ENCODE peak calls at places on chromosome 20, in seven cellular contexts. N is tibial artery, G is transverse colon, X is stomach, Y is kidney epithelial cell, Q is Panc1, O is HFF-Myc. T is an unnamed sample.

GRCh38 chr20:21918398-21918797 is 212.9 kb downstream of the PAX1 start:
- DNase-seq in Q (no peak), O (no peak), G (no peak), X (no peak), N (no peak), Y (no peak), T (no peak)

GRCh38 chr20:41978875-41979274 is 360.7 kb upstream of the CHD6 start:
- DNase-seq in X (no peak), O (no peak), N (no peak), Y (no peak), Q (no peak), G (no peak), T (no peak)

GRCh38 chr20:39106791-39107190 is 144.6 kb downstream of the DHX35 start:
- DNase-seq in O (no peak), Y (no peak), X (no peak), Q (no peak), G (no peak), N (no peak), T (no peak)

GRCh38 chr20:58833921-58834320 is 16.8 kb downstream of the GNAS-AS1 start:
- DNase-seq in O (no peak), Y (no peak), Q (no peak), N (no peak), G (no peak), X (no peak), T (no peak)

GRCh38 chr20:53656653-53657288 is 63.1 kb upstream of the ZNF217 start:
- DNase-seq in Q (no peak), G (no peak), X (no peak), N (no peak), O (no peak), Y (no peak), T (no peak)

GRCh38 chr20:43955244-43956191 is 40.9 kb downstream of the TOX2 start:
- DNase-seq in X (no peak), O (peak), Y (peak), G (no peak), N (no peak), Q (peak), T (peak)

GRCh38 chr20:33291830-33292355 is 8.9 kb downstream of the BPIFB1 start:
- DNase-seq in O (no peak), X (peak), G (peak), Q (peak), Y (no peak), N (no peak), T (no peak)

GRCh38 chr20:20824924-20825584 is 112.6 kb upstream of the RALGAPA2 start:
- DNase-seq in Q (no peak), Y (no peak), X (peak), O (no peak), N (peak), G (peak), T (no peak)

GRCh38 chr20:14142171-14142570 is 146.9 kb downstream of the MACROD2 start:
- DNase-seq in G (peak), X (peak), O (peak), Y (peak), N (no peak), Q (peak), T (peak)
- TF ChIP-seq CTCF in G (peak), X (peak), O (peak), Y (peak), N (no peak), Q (peak), T (peak)

GRCh38 chr20:34922654-34923381 is 32.8 kb downstream of the GSS start:
- DNase-seq in O (no peak), Q (peak), X (peak), G (no peak), Y (peak), N (no peak), T (peak)

GRCh38 chr20:34923414-34923813 is 32.2 kb downstream of the GSS start:
- DNase-seq in Q (no peak), G (no peak), N (no peak), O (no peak), Y (no peak), X (no peak), T (no peak)

GRCh38 chr20:34916774-34917354 is 38.7 kb downstream of the GSS start:
- DNase-seq in Q (no peak), Y (no peak), O (no peak), X (no peak), G (peak), N (no peak), T (no peak)

GRCh38 chr20:34921436-34921835 is 34.2 kb downstream of the GSS start:
- DNase-seq in G (no peak), Q (no peak), Y (no peak), N (no peak), O (no peak), X (no peak), T (no peak)

DNA sequence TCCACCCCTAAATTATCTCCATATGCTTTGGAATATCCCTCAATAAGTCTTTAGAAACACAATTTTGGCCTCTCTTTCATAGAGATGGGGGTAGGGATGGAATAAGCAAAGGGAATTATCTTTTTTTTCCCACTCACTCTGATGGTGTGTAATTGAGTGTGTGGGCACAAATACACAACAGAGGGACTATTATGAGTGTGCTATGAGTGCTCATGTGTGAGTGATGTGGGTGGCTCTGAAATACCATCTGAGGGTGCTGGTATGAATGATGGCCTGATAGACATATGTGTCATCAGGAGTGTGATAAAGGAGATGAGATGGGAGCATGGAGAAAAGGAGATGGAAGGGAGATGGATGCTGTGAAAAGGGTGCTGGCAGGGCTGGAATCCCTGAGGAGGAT is 35.6 kb downstream of the GSS start:
- DNase-seq in Q (no peak), Y (no peak), X (no peak), O (no peak), G (no peak), N (no peak), T (no peak)
- H3K4me3 ChIP-seq in Q (no peak), Y (no peak), X (no peak), O (no peak), G (no peak), N (no peak), T (no peak)

GRCh38 chr20:49548371-49548947 is 19.5 kb downstream of the PTGIS start:
- DNase-seq in Y (no peak), O (no peak), N (no peak), G (no peak), X (no peak), Q (no peak), T (no peak)

GRCh38 chr20:49543858-49544437 is 24.0 kb downstream of the PTGIS start:
- DNase-seq in Q (no peak), G (no peak), N (no peak), X (no peak), O (no peak), Y (no peak), T (no peak)

GRCh38 chr20:49543071-49543857 is 24.7 kb downstream of the PTGIS start:
- DNase-seq in Y (no peak), G (no peak), Q (no peak), N (no peak), X (no peak), O (no peak), T (no peak)

GRCh38 chr20:49544535-49544934 is 23.4 kb downstream of the PTGIS start:
- DNase-seq in Y (no peak), O (no peak), X (no peak), Q (no peak), G (no peak), N (no peak), T (no peak)

GRCh38 chr20:49545572-49545971 is 22.4 kb downstream of the PTGIS start:
- DNase-seq in Y (no peak), N (no peak), O (no peak), G (no peak), X (no peak), Q (no peak), T (no peak)
- TF ChIP-seq CTCF in Y (peak), N (no peak), O (peak), G (no peak), X (no peak), Q (peak), T (peak)

GRCh38 chr20:62219992-62220665 is at the start of gene HRH3:
- DNase-seq in G (peak), O (no peak), N (no peak), Y (no peak), X (peak), Q (no peak), T (no peak)
- H3K4me3 ChIP-seq in G (peak), O (no peak), N (peak), Y (no peak), X (peak), Q (peak), T (peak)

DNA sequence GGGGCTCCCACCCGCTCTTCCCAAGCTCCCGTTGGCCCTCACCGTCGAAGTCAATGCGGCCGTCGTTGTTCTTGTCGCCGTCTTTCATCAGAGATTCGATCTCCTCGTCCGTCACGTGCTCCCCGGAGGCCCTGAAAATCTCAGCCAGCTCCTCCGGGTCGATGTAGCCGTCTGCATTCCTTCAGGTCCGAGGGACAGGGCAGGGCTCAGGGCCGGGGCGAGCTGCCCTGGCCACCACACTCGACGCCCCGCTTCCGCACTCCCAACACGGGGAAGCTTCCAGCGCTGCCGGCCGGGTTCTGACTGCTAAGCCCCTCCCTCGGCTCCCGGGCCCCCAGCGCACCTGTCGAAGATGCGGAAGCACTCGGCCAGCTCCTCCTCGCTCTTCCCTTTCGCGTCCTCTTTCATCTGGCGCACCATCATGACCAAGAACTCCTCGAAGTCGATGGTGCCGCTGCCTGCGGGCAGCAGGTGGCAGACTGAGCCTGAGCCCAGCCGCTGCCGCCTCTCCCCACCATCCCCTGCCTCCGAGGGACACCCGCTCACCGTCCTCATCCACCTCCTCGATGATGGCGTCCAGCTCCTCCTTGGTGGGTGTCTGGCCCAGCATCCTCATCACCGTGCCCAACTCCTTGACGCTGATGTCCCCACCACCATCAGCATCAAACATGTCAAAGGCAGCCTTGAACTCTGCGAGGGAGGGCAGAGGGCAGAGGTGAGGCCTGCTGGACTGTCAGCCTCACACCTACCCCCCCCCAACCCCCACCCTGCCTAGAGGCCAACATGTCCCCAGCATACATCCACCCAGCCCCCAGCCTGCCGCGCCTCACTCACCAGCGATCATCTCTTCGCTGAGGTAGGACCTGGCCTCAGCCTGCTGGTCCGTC is 2.9 kb downstream of the TNNC2 start:
- DNase-seq in Y (no peak), O (no peak), G (peak), N (peak), Q (no peak), X (peak), T (no peak)
- TF ChIP-seq CTCF in Y (peak), O (peak), G (peak), N (peak), Q (peak), X (peak), T (peak)

GRCh38 chr20:57476073-57476526 is 48.8 kb downstream of the CTCFL start:
- DNase-seq in Y (no peak), N (peak), X (no peak), G (no peak), O (no peak), Q (no peak), T (no peak)

GRCh38 chr20:57475388-57476072 is 49.4 kb downstream of the CTCFL start:
- DNase-seq in X (no peak), Y (no peak), O (no peak), G (no peak), N (peak), Q (no peak), T (no peak)

GRCh38 chr20:57473246-57474042 is 51.5 kb downstream of the CTCFL start:
- DNase-seq in G (no peak), X (no peak), O (no peak), N (peak), Y (no peak), Q (no peak), T (no peak)

GRCh38 chr20:57474191-57474590 is 50.7 kb downstream of the CTCFL start:
- DNase-seq in Q (no peak), N (peak), X (no peak), Y (no peak), G (no peak), O (no peak), T (no peak)

GRCh38 chr20:57474816-57475215 is 50.1 kb downstream of the CTCFL start:
- DNase-seq in Y (no peak), G (no peak), N (peak), Q (no peak), O (no peak), X (no peak), T (no peak)
- H3K4me3 ChIP-seq in Y (no peak), G (no peak), N (no peak), Q (no peak), O (no peak), X (no peak), T (no peak)

GRCh38 chr20:64142546-64142945 is 21.7 kb upstream of the MYT1 start:
- DNase-seq in Y (no peak), G (no peak), N (peak), O (no peak), X (no peak), Q (no peak), T (no peak)
- TF ChIP-seq CTCF in Y (no peak), G (no peak), N (no peak), O (no peak), X (no peak), Q (no peak), T (no peak)

DNA sequence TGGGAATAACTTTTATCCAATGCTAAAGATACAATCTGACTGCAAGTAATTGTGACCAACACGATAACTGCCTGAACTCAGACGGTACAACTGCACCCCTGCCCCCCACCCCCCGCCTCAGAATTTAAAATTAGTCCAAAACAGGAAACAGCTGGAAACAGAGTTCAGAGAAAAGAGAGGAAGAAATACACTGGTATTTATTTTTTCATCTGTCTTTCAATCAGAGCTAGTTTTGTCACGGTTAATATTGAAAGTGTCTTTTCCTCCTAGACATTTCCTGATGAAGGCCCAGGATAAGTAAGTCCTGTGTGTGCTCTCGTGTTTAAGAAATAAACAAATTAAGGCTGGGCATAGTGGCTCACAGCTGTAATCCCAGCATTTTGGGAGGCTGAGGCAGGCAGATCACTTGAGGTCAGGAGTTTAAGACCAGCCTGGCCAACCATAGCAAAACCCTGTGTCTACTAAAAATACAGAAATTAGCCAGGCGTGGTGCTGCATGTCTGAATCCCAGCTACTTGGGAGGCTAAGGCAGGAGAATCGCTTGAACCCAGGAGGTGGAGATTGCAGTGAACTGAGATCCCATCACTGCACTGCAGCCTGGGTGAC is 21.5 kb downstream of the ACSS1 start:
- DNase-seq in Q (no peak), Y (no peak), O (no peak), X (no peak), N (peak), G (no peak), T (no peak)
- H3K4me3 ChIP-seq in Q (no peak), Y (no peak), O (no peak), X (no peak), N (no peak), G (no peak), T (no peak)

DNA sequence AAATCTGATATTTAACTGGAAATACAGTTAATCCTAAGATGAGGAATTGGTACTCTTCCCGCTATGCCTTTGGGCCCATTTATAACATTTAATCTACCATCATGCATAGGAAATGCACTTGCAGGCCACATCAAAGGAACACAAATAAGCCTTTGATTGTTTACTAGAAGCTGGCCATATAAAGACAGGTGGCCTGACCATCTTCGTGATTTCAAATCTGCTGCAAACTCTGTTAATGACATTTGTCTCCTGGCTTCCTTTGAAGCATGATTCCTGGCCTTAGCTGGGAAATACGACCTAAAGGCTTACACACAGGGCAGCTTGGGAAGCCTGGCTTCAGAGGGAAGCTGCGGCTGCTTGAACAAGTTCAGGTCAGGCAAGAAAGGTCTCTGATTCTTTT is 552.1 kb downstream of the CDH26 start:
- DNase-seq in X (no peak), Q (no peak), G (no peak), O (no peak), Y (no peak), N (no peak), T (no peak)
- TF ChIP-seq CTCF in X (no peak), Q (no peak), G (no peak), O (no peak), Y (no peak), N (no peak), T (no peak)

GRCh38 chr20:64083380-64084208 is 604 bp downstream of the LKAAEAR1 start:
- DNase-seq in G (peak), Y (no peak), X (peak), N (no peak), Q (no peak), O (no peak), T (no peak)
- H3K4me3 ChIP-seq in G (peak), Y (peak), X (peak), N (peak), Q (peak), O (peak), T (peak)